ENCODE peak calls at places on chromosomes 16 and 17, in ten cellular contexts. S is A549, W is heart left ventricle, F is tibial nerve, C is endothelial cell of umbilical vein, D is uterus, N is esophagus squamous epithelium, M is stomach, L is IMR-90, H is right lobe of liver. U is an unnamed sample.

GRCh38 chr17:332558-333322 is 19.9 kb downstream of the RPH3AL start:
- DNase-seq in S (no peak), W (peak; percentile 67), F (no peak), C (no peak), D (no peak), N (no peak), M (no peak), L (peak; percentile 35), H (peak; percentile 43), U (no peak)

GRCh38 chr16:11716330-11716729 is 26.3 kb downstream of the TXNDC11 start:
- DNase-seq in S (no peak), W (no peak), F (no peak), C (no peak), D (no peak), N (no peak), M (no peak), L (no peak), H (no peak), U (no peak)

GRCh38 chr17:82435103-82435502 is 15.4 kb downstream of the CYBC1 start:
- DNase-seq in S (no peak), W (no peak), F (no peak), C (no peak), D (no peak), N (no peak), M (no peak), L (peak; percentile 32), H (no peak), U (no peak)

GRCh38 chr17:80990921-80991644 is 558 bp upstream of the CHMP6 start:
- DNase-seq in S (no peak), W (no peak), F (no peak), C (no peak), D (no peak), N (no peak), M (no peak), L (no peak), H (no peak), U (no peak)

GRCh38 chr16:11141409-11142260 is 114.4 kb downstream of the SOCS1 start:
- DNase-seq in S (no peak), W (no peak), F (no peak), C (no peak), D (no peak), N (no peak), M (no peak), L (no peak), H (no peak), U (no peak)

GRCh38 chr16:75486014-75486404 is 9.2 kb downstream of the CHST6 start:
- DNase-seq in S (no peak), W (no peak), F (no peak), C (no peak), D (no peak), N (no peak), M (no peak), L (no peak), H (no peak), U (peak; percentile 77)

GRCh38 chr17:19302791-19303233 is 59.7 kb downstream of the B9D1 start:
- DNase-seq in S (no peak), W (peak; percentile 43), F (no peak), C (no peak), D (no peak), N (no peak), M (no peak), L (no peak), H (peak; percentile 45), U (no peak)

GRCh38 chr17:69854381-69854780 is 220.6 kb upstream of the KCNJ16 start:
- DNase-seq in S (no peak), W (no peak), F (no peak), C (no peak), D (no peak), N (no peak), M (no peak), L (peak; percentile 13), H (no peak), U (no peak)

GRCh38 chr16:2468725-2469398 is 2.2 kb upstream of the NTN3 start:
- DNase-seq in S (peak; percentile 44), W (peak; percentile 45), F (no peak), C (no peak), D (no peak), N (no peak), M (no peak), L (no peak), H (no peak), U (no peak)

GRCh38 chr17:71636644-71637043 is 484.2 kb upstream of the SOX9 start:
- DNase-seq in S (no peak), W (no peak), F (no peak), C (no peak), D (no peak), N (no peak), M (no peak), L (no peak), H (no peak), U (no peak)

GRCh38 chr16:10741844-10742243 is 1.8 kb upstream of the NUBP1 start:
- DNase-seq in S (no peak), W (peak; percentile 86), F (no peak), C (no peak), D (no peak), N (no peak), M (peak; percentile 61), L (peak; percentile 36), H (peak; percentile 80), U (no peak)

GRCh38 chr16:69909043-69909442 is 42.1 kb upstream of the CLEC18A start:
- DNase-seq in S (no peak), W (no peak), F (peak; percentile 41), C (no peak), D (no peak), N (no peak), M (no peak), L (no peak), H (no peak), U (no peak)

GRCh38 chr16:82181456-82182185 is 11.6 kb upstream of the MPHOSPH6 start:
- DNase-seq in S (no peak), W (no peak), F (no peak), C (no peak), D (no peak), N (no peak), M (no peak), L (no peak), H (no peak), U (no peak)

GRCh38 chr16:82177555-82177954 is 7.5 kb upstream of the MPHOSPH6 start:
- DNase-seq in S (no peak), W (no peak), F (no peak), C (no peak), D (no peak), N (no peak), M (no peak), L (no peak), H (no peak), U (no peak)

GRCh38 chr16:82175627-82176026 is 5.6 kb upstream of the MPHOSPH6 start:
- DNase-seq in S (no peak), W (no peak), F (no peak), C (no peak), D (no peak), N (no peak), M (no peak), L (no peak), H (no peak), U (no peak)

GRCh38 chr16:82176204-82176603 is 6.2 kb upstream of the MPHOSPH6 start:
- DNase-seq in S (no peak), W (no peak), F (no peak), C (no peak), D (no peak), N (no peak), M (no peak), L (no peak), H (no peak), U (no peak)

GRCh38 chr16:82178352-82178751 is 8.3 kb upstream of the MPHOSPH6 start:
- DNase-seq in S (no peak), W (no peak), F (no peak), C (peak; percentile 20), D (no peak), N (no peak), M (no peak), L (no peak), H (no peak), U (no peak)
- TF ChIP-seq POLR2A in S (no peak), W (no peak), F (no peak), C (no peak), D (no peak), N (no peak), M (no peak), L (no peak), H (no peak), U (no peak)

GRCh38 chr16:52499061-52499460 is 47.9 kb downstream of the TOX3 start:
- DNase-seq in S (no peak), W (no peak), F (no peak), C (no peak), D (no peak), N (no peak), M (no peak), L (no peak), H (no peak), U (no peak)
- H3K9me3 ChIP-seq in S (no peaks in the 10 kb centered on the region), W (no peaks in the 10 kb centered on the region), F (no peaks in the 10 kb centered on the region), C (peaks cover 3% of the 10 kb centered on the region), D (no peaks in the 10 kb centered on the region), N (no peaks in the 10 kb centered on the region), M (no peaks in the 10 kb centered on the region), L (peaks cover 3% of the 10 kb centered on the region), H (no peaks in the 10 kb centered on the region), U (no peaks in the 10 kb centered on the region)

DNA sequence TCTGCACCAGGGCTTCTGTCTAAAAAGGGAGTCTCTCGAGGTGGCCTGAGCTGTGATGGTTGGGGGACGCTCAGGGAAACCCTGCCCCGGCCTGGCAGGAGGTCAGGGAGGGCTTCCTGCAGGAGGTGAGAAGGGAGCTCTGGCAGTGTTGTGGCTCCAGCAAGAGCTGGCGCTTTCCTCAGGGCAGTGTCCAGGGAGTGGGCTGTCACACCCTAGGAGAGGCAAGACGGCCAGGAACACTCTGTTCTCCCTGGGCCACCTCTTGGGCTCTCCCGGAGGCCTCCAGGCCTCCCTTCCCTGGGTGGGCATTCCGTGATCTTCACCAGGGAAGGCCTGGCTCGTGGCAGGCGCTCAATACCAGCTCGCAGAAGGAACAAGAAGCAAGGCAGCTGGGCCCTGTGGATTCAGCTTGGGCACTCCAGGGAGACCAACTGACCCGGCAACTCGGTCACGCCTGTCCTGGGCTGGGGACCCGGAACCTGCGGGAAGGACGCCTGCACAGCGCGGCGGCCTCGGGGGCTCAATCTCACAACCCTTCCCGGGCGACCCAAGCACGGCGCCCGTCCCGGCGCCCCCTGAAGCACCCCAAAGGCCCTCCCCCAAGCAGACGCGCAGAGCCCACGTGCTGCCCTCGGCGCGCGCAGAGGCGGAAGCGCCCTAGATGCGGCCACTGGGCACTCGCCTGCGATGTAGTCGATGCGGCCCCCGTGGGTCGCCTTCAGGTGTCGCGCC is 694 bp downstream of the APRT start:
- DNase-seq in S (peak; percentile 41), W (peak; percentile 77), F (peak; percentile 70), C (peak; percentile 69), D (peak; percentile 71), N (no peak), M (peak; percentile 72), L (peak; percentile 69), H (peak; percentile 82), U (peak; percentile 64)
- TF ChIP-seq POLR2A in S (peak; percentile 35), W (no peak), F (peak; percentile 91), C (no peak), D (no peak), N (no peak), M (peak; percentile 51), L (peak; percentile 81), H (no peak), U (peak; percentile 45)

GRCh38 chr17:72797142-72797541 is 295.3 kb downstream of the SLC39A11 start:
- DNase-seq in S (no peak), W (no peak), F (no peak), C (no peak), D (no peak), N (no peak), M (no peak), L (no peak), H (no peak), U (no peak)
- H3K9me3 ChIP-seq in S (peaks cover 33% of the 10 kb centered on the region), W (no peaks in the 10 kb centered on the region), F (peaks cover 74% of the 10 kb centered on the region), C (no peaks in the 10 kb centered on the region), D (no peaks in the 10 kb centered on the region), N (no peaks in the 10 kb centered on the region), M (peaks cover 62% of the 10 kb centered on the region), L (peaks cover 20% of the 10 kb centered on the region), H (no peaks in the 10 kb centered on the region), U (no peaks in the 10 kb centered on the region)